ENCODE peak calls at places on chromosomes 3 and 15, in seven cellular contexts. One of them, this sample, is unnamed. For H3K4me1, the result is how much of the 10 kb centered on the place peaks cover.

GRCh38 chr3:64617610-64618009 is 70.2 kb downstream of the ADAMTS9 start:
- DNase-seq in stomach: no peak
- DNase-seq in neural progenitor cell: no peak
- DNase-seq in CD8-positive, alpha-beta T cell: no peak
- DNase-seq in lower lobe of right lung: no peak
- DNase-seq in body of pancreas: no peak
- DNase-seq in esophagus muscularis mucosa: no peak
- DNase-seq in this sample: no peak

GRCh38 chr15:42955518-42955917 is 34.9 kb upstream of the TTBK2 start:
- DNase-seq in stomach: no peak
- DNase-seq in neural progenitor cell: no peak
- DNase-seq in CD8-positive, alpha-beta T cell: no peak
- DNase-seq in lower lobe of right lung: no peak
- DNase-seq in body of pancreas: no peak
- DNase-seq in esophagus muscularis mucosa: no peak
- DNase-seq in this sample: no peak

GRCh38 chr15:81000144-81000625 is 538 bp upstream of the TLNRD1 start:
- DNase-seq in stomach: no peak
- DNase-seq in neural progenitor cell: no peak
- DNase-seq in CD8-positive, alpha-beta T cell: no peak
- DNase-seq in lower lobe of right lung: no peak
- DNase-seq in body of pancreas: no peak
- DNase-seq in esophagus muscularis mucosa: no peak
- DNase-seq in this sample: no peak

GRCh38 chr3:58784888-58785287 is 118.3 kb upstream of the FAM3D start:
- DNase-seq in stomach: no peak
- DNase-seq in neural progenitor cell: no peak
- DNase-seq in CD8-positive, alpha-beta T cell: no peak
- DNase-seq in lower lobe of right lung: no peak
- DNase-seq in body of pancreas: no peak
- DNase-seq in esophagus muscularis mucosa: no peak
- DNase-seq in this sample: no peak

GRCh38 chr3:72614394-72615074 is 233.7 kb downstream of the SHQ1 start:
- DNase-seq in stomach: no peak
- DNase-seq in neural progenitor cell: no peak
- DNase-seq in CD8-positive, alpha-beta T cell: no peak
- DNase-seq in lower lobe of right lung: no peak
- DNase-seq in body of pancreas: no peak
- DNase-seq in esophagus muscularis mucosa: no peak
- DNase-seq in this sample: no peak

GRCh38 chr3:51391566-51392300 is 648 bp downstream of the RBM15B start:
- DNase-seq in stomach: peak
- DNase-seq in neural progenitor cell: peak
- DNase-seq in CD8-positive, alpha-beta T cell: no peak
- DNase-seq in lower lobe of right lung: peak
- DNase-seq in body of pancreas: peak
- DNase-seq in esophagus muscularis mucosa: no peak
- DNase-seq in this sample: no peak

GRCh38 chr3:53164911-53165310 is 3.9 kb downstream of the PRKCD start:
- DNase-seq in stomach: no peak
- DNase-seq in neural progenitor cell: no peak
- DNase-seq in CD8-positive, alpha-beta T cell: no peak
- DNase-seq in lower lobe of right lung: no peak
- DNase-seq in body of pancreas: no peak
- DNase-seq in esophagus muscularis mucosa: no peak
- DNase-seq in this sample: no peak

GRCh38 chr3:177476921-177477435 is 279.7 kb upstream of the TBL1XR1 start:
- DNase-seq in stomach: no peak
- DNase-seq in neural progenitor cell: no peak
- DNase-seq in CD8-positive, alpha-beta T cell: no peak
- DNase-seq in lower lobe of right lung: no peak
- DNase-seq in body of pancreas: no peak
- DNase-seq in esophagus muscularis mucosa: no peak
- DNase-seq in this sample: no peak

GRCh38 chr3:191008074-191008473 is 145.6 kb upstream of the GMNC start:
- DNase-seq in stomach: no peak
- DNase-seq in neural progenitor cell: no peak
- DNase-seq in CD8-positive, alpha-beta T cell: no peak
- DNase-seq in lower lobe of right lung: no peak
- DNase-seq in body of pancreas: no peak
- DNase-seq in esophagus muscularis mucosa: no peak
- DNase-seq in this sample: no peak

GRCh38 chr15:82855286-82856092 is 46.1 kb downstream of the WHAMM start:
- DNase-seq in stomach: peak
- DNase-seq in neural progenitor cell: peak
- DNase-seq in CD8-positive, alpha-beta T cell: no peak
- DNase-seq in lower lobe of right lung: no peak
- DNase-seq in body of pancreas: no peak
- DNase-seq in esophagus muscularis mucosa: no peak
- DNase-seq in this sample: no peak

GRCh38 chr3:136818851-136819783 is at the start of gene SLC35G2:
- DNase-seq in stomach: peak
- DNase-seq in neural progenitor cell: peak
- DNase-seq in CD8-positive, alpha-beta T cell: peak
- DNase-seq in lower lobe of right lung: peak
- DNase-seq in body of pancreas: peak
- DNase-seq in esophagus muscularis mucosa: no peak
- DNase-seq in this sample: peak

GRCh38 chr15:52406601-52407000 is 111.0 kb upstream of the MYO5C start:
- DNase-seq in stomach: no peak
- DNase-seq in neural progenitor cell: no peak
- DNase-seq in CD8-positive, alpha-beta T cell: no peak
- DNase-seq in lower lobe of right lung: no peak
- DNase-seq in body of pancreas: no peak
- DNase-seq in esophagus muscularis mucosa: no peak
- DNase-seq in this sample: no peak

GRCh38 chr15:63672369-63672768 is 75.2 kb downstream of the FBXL22 start:
- DNase-seq in stomach: no peak
- DNase-seq in neural progenitor cell: no peak
- DNase-seq in CD8-positive, alpha-beta T cell: no peak
- DNase-seq in lower lobe of right lung: no peak
- DNase-seq in body of pancreas: no peak
- DNase-seq in esophagus muscularis mucosa: no peak
- DNase-seq in this sample: no peak

GRCh38 chr15:35514759-35515158 is 31.2 kb downstream of the DPH6 start:
- DNase-seq in stomach: no peak
- DNase-seq in neural progenitor cell: no peak
- DNase-seq in CD8-positive, alpha-beta T cell: no peak
- DNase-seq in lower lobe of right lung: no peak
- DNase-seq in body of pancreas: no peak
- DNase-seq in esophagus muscularis mucosa: no peak
- DNase-seq in this sample: no peak

GRCh38 chr3:128056258-128056657 is 4.0 kb downstream of the SEC61A1 start:
- DNase-seq in stomach: no peak
- DNase-seq in neural progenitor cell: no peak
- DNase-seq in CD8-positive, alpha-beta T cell: no peak
- DNase-seq in lower lobe of right lung: no peak
- DNase-seq in body of pancreas: no peak
- DNase-seq in esophagus muscularis mucosa: no peak
- DNase-seq in this sample: no peak

GRCh38 chr15:42548258-42549051 is at the start of the genes HAUS2 and LRRC57:
- DNase-seq in stomach: peak
- DNase-seq in neural progenitor cell: peak
- DNase-seq in CD8-positive, alpha-beta T cell: peak
- DNase-seq in lower lobe of right lung: peak
- DNase-seq in body of pancreas: peak
- DNase-seq in esophagus muscularis mucosa: peak
- DNase-seq in this sample: peak

GRCh38 chr3:60552581-60552980 is 698.7 kb downstream of the FHIT start:
- DNase-seq in stomach: no peak
- DNase-seq in neural progenitor cell: no peak
- DNase-seq in CD8-positive, alpha-beta T cell: no peak
- DNase-seq in lower lobe of right lung: no peak
- DNase-seq in body of pancreas: no peak
- DNase-seq in esophagus muscularis mucosa: no peak
- DNase-seq in this sample: no peak

GRCh38 chr15:67922971-67923646 is 83.3 kb upstream of the RNU6-1 start:
- DNase-seq in stomach: no peak
- DNase-seq in neural progenitor cell: no peak
- DNase-seq in CD8-positive, alpha-beta T cell: no peak
- DNase-seq in lower lobe of right lung: no peak
- DNase-seq in body of pancreas: no peak
- DNase-seq in esophagus muscularis mucosa: no peak
- DNase-seq in this sample: no peak

GRCh38 chr3:125194061-125194848 is 18.3 kb downstream of the SLC12A8 start:
- DNase-seq in stomach: no peak
- DNase-seq in neural progenitor cell: no peak
- DNase-seq in CD8-positive, alpha-beta T cell: no peak
- DNase-seq in lower lobe of right lung: no peak
- DNase-seq in body of pancreas: no peak
- DNase-seq in esophagus muscularis mucosa: no peak
- DNase-seq in this sample: no peak

GRCh38 chr3:110773413-110773954 is 298.1 kb upstream of the NECTIN3 start:
- DNase-seq in stomach: no peak
- DNase-seq in neural progenitor cell: no peak
- DNase-seq in CD8-positive, alpha-beta T cell: no peak
- DNase-seq in lower lobe of right lung: no peak
- DNase-seq in body of pancreas: no peak
- DNase-seq in esophagus muscularis mucosa: no peak
- DNase-seq in this sample: peak

GRCh38 chr3:143294183-143294582 is 174.6 kb downstream of the CHST2 start:
- DNase-seq in stomach: no peak
- DNase-seq in neural progenitor cell: no peak
- DNase-seq in CD8-positive, alpha-beta T cell: no peak
- DNase-seq in lower lobe of right lung: no peak
- DNase-seq in body of pancreas: no peak
- DNase-seq in esophagus muscularis mucosa: no peak
- DNase-seq in this sample: no peak
- H3K4me1 ChIP-seq in stomach: under half
- H3K4me1 ChIP-seq in neural progenitor cell: under half
- H3K4me1 ChIP-seq in CD8-positive, alpha-beta T cell: under half
- H3K4me1 ChIP-seq in lower lobe of right lung: under half
- H3K4me1 ChIP-seq in body of pancreas: under half
- H3K4me1 ChIP-seq in esophagus muscularis mucosa: under half
- H3K4me1 ChIP-seq in this sample: under half

GRCh38 chr3:134482622-134483021 is 3.2 kb downstream of the ANAPC13 start:
- DNase-seq in stomach: no peak
- DNase-seq in neural progenitor cell: no peak
- DNase-seq in CD8-positive, alpha-beta T cell: no peak
- DNase-seq in lower lobe of right lung: no peak
- DNase-seq in body of pancreas: no peak
- DNase-seq in esophagus muscularis mucosa: no peak
- DNase-seq in this sample: no peak
- H3K4me1 ChIP-seq in stomach: half or more
- H3K4me1 ChIP-seq in neural progenitor cell: under half
- H3K4me1 ChIP-seq in CD8-positive, alpha-beta T cell: under half
- H3K4me1 ChIP-seq in lower lobe of right lung: under half
- H3K4me1 ChIP-seq in body of pancreas: under half
- H3K4me1 ChIP-seq in esophagus muscularis mucosa: under half
- H3K4me1 ChIP-seq in this sample: under half

DNA sequence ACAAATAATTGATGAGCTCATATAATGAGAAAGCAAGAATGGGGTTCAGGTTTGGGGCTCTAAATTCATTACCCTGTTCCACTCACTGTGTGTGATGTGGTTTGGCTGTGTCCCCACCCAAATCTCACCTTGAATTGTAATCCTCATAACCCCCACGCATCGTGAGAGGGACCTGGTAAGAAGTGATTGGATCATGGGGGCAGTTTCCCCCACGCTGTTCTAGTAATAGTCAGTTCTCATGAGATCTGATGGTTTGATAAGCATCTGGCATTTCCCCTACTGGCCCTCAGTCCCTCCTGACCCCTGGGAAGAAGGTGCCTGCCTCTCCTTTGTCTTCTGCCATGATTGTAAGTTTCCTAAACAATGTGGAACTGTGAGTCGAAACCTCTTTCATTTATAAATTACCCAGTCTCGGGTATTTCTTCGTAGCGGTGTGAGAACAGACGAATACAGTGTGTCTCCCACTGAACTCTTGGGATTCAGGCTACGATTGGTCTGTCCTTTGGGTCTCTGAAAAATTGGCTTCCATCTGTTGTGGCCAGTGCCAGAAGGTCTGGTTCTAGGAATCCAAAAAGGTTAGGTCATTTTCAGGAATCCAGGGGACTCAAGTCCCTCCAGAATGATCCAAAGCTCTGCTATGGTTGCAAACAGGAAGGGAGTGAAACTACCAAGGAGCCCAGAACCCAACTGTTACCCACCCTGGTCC is 87.7 kb downstream of the XXYLT1 start:
- DNase-seq in stomach: no peak
- DNase-seq in neural progenitor cell: no peak
- DNase-seq in CD8-positive, alpha-beta T cell: no peak
- DNase-seq in lower lobe of right lung: no peak
- DNase-seq in body of pancreas: no peak
- DNase-seq in esophagus muscularis mucosa: no peak
- DNase-seq in this sample: no peak
- H3K4me1 ChIP-seq in stomach: half or more
- H3K4me1 ChIP-seq in neural progenitor cell: under half
- H3K4me1 ChIP-seq in CD8-positive, alpha-beta T cell: under half
- H3K4me1 ChIP-seq in lower lobe of right lung: half or more
- H3K4me1 ChIP-seq in body of pancreas: under half
- H3K4me1 ChIP-seq in esophagus muscularis mucosa: half or more
- H3K4me1 ChIP-seq in this sample: under half

DNA sequence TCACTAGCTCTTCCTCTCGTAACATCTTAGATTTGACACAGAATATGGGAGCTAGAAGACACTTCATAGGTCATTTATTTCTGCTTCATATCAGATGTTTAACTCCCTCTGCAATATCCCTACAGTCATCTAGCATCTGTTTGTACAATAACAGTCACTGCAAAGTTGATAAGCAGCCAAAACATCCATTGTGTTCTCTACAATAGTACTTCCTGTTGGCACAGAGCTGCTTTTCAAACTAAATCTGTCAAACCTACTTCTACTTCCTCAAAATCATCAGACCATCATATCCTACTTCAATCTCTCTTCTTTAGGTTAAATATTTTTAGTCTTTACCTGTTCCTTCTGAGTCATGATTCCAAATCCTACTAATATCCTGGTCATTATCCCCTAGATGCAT is 233.2 kb downstream of the FGF12 start:
- DNase-seq in stomach: no peak
- DNase-seq in neural progenitor cell: no peak
- DNase-seq in CD8-positive, alpha-beta T cell: no peak
- DNase-seq in lower lobe of right lung: no peak
- DNase-seq in body of pancreas: no peak
- DNase-seq in esophagus muscularis mucosa: no peak
- DNase-seq in this sample: no peak
- H3K4me1 ChIP-seq in stomach: under half
- H3K4me1 ChIP-seq in neural progenitor cell: under half
- H3K4me1 ChIP-seq in CD8-positive, alpha-beta T cell: under half
- H3K4me1 ChIP-seq in lower lobe of right lung: under half
- H3K4me1 ChIP-seq in body of pancreas: under half
- H3K4me1 ChIP-seq in esophagus muscularis mucosa: under half
- H3K4me1 ChIP-seq in this sample: under half

GRCh38 chr3:185781759-185782158 is 43.1 kb downstream of the IGF2BP2 start:
- DNase-seq in stomach: no peak
- DNase-seq in neural progenitor cell: no peak
- DNase-seq in CD8-positive, alpha-beta T cell: no peak
- DNase-seq in lower lobe of right lung: no peak
- DNase-seq in body of pancreas: no peak
- DNase-seq in esophagus muscularis mucosa: no peak
- DNase-seq in this sample: no peak
- H3K4me1 ChIP-seq in stomach: under half
- H3K4me1 ChIP-seq in neural progenitor cell: under half
- H3K4me1 ChIP-seq in CD8-positive, alpha-beta T cell: under half
- H3K4me1 ChIP-seq in lower lobe of right lung: under half
- H3K4me1 ChIP-seq in body of pancreas: under half
- H3K4me1 ChIP-seq in esophagus muscularis mucosa: under half
- H3K4me1 ChIP-seq in this sample: under half

This sample was measured in Peyer's patch.